ENCODE peak calls at places on chromosomes 6 and 20, in ten cellular contexts. B is cardiac muscle cell; H is left ventricle myocardium inferior; C is fibroblast of pulmonary artery; G is caudate nucleus; M is lung; S is activated CD8-positive, alpha-beta T cell treated with anti-CD3 and anti-CD28 coated beads for 36 hours; V is CD8-positive, alpha-beta memory T cell; Z is NCI-H1092 treated with DMSO at 0.1 percent for 48 hours; U is T-helper 22 cell. I is an unnamed sample.

GRCh38 chr20:57266251-57267157 is at the start of gene BMP7:
- DNase-seq in G (no peak), B (no peak), H (no peak), C (no peak), V (no peak), S (no peak), M (no peak), U (no peak), Z (no peak), I (peak)

GRCh38 chr6:42292002-42292735 is 74.5 kb upstream of the MRPS10 start:
- DNase-seq in U (no peak), Z (no peak), H (no peak), G (no peak), B (peak), S (peak), V (no peak), M (no peak), C (peak), I (no peak)

GRCh38 chr6:44254957-44255808 is 2.1 kb downstream of the SLC35B2 start:
- DNase-seq in C (no peak), M (no peak), V (no peak), Z (no peak), U (no peak), H (no peak), B (no peak), G (no peak), S (peak), I (no peak)

GRCh38 chr6:90131614-90132423 is 164.8 kb downstream of the BACH2 start:
- DNase-seq in G (no peak), B (peak), S (no peak), Z (no peak), M (no peak), H (peak), V (no peak), C (no peak), U (no peak), I (no peak)

GRCh38 chr6:53541900-53542299 is 3.0 kb downstream of the GCLC start:
- DNase-seq in S (no peak), H (no peak), V (no peak), U (no peak), C (no peak), M (no peak), G (no peak), B (no peak), Z (no peak), I (no peak)

GRCh38 chr6:146090474-146090873 is 61.6 kb downstream of the GRM1 start:
- DNase-seq in M (no peak), V (no peak), U (no peak), B (no peak), H (no peak), C (no peak), Z (no peak), G (no peak), S (no peak), I (no peak)

GRCh38 chr20:15817351-15817750 is 755.9 kb downstream of the KIF16B start:
- DNase-seq in C (no peak), S (no peak), U (no peak), B (no peak), M (no peak), Z (no peak), H (no peak), V (no peak), G (no peak), I (no peak)

GRCh38 chr6:143223895-143224294 is 163.2 kb downstream of the AIG1 start:
- DNase-seq in S (no peak), G (no peak), Z (no peak), V (no peak), B (peak), M (no peak), H (peak), U (no peak), C (peak), I (peak)

GRCh38 chr6:7489376-7489775 is 52.1 kb upstream of the DSP start:
- DNase-seq in H (no peak), S (no peak), G (no peak), V (no peak), C (no peak), B (no peak), M (no peak), Z (no peak), U (no peak), I (no peak)